ENCODE peak calls at places on chromosomes 7 and 10, in four cellular contexts. J is Right ventricle myocardium superior; K is stimulated activated effector memory CD8-positive, alpha-beta T cell treated with anti-CD3 and anti-CD28 coated beads, Interleukin-12 subunit alpha, Interleukin-12 subunit beta, amount 100 ng/mL, for 72 hours; Z is Right ventricle myocardium inferior. X is an unnamed sample.

GRCh38 chr10:17836917-17837316 is 27.8 kb downstream of the MRC1 start:
- ATAC-seq in J (peak; percentile 80), K (no peak), Z (peak; percentile 67), X (peak; percentile 79)

GRCh38 chr10:102620615-102621417 is 23.5 kb upstream of the TRIM8 start:
- ATAC-seq in K (peak; percentile 6), J (peak; percentile 67), Z (peak; percentile 66), X (no peak)

GRCh38 chr10:61836233-61836887 is 65.1 kb upstream of the ARID5B start:
- ATAC-seq in K (no peak), J (no peak), Z (no peak), X (peak; percentile 43)

GRCh38 chr7:138226001-138226476 is 149.8 kb downstream of the AKR1D1 start:
- ATAC-seq in Z (no peak), K (no peak), J (peak; percentile 38), X (peak; percentile 33)

GRCh38 chr10:22849077-22849810 is 78.6 kb upstream of the ARMC3 start:
- ATAC-seq in J (peak; percentile 98), K (no peak), Z (peak; percentile 98), X (no peak)

GRCh38 chr10:91251430-91252056 is 31.1 kb downstream of the PCGF5 start:
- ATAC-seq in J (peak; percentile 81), Z (peak; percentile 67), K (peak; percentile 65), X (peak; percentile 71)

GRCh38 chr10:45376364-45376801 is 2.4 kb downstream of the ALOX5 start:
- ATAC-seq in K (no peak), Z (no peak), J (peak; percentile 6), X (no peak)

GRCh38 chr7:92768501-92769360 is 67.6 kb downstream of the CDK6 start:
- ATAC-seq in Z (no peak), J (no peak), K (peak; percentile 99), X (peak; percentile 67)

GRCh38 chr10:119396709-119397071 is 145.8 kb downstream of the RGS10 start:
- ATAC-seq in J (no peak), K (no peak), Z (no peak), X (no peak)

GRCh38 chr7:5218564-5219360 is 28.7 kb downstream of the WIPI2 start:
- ATAC-seq in J (peak; percentile 25), K (no peak), Z (peak; percentile 29), X (no peak)

GRCh38 chr7:19392246-19392645 is 247.0 kb upstream of the FERD3L start:
- ATAC-seq in K (no peak), J (no peak), Z (no peak), X (no peak)

GRCh38 chr10:28853195-28853594 is 175.9 kb downstream of the BAMBI start:
- ATAC-seq in J (no peak), K (no peak), Z (no peak), X (no peak)

GRCh38 chr7:92754756-92755581 is 81.4 kb downstream of the CDK6 start:
- ATAC-seq in Z (peak; percentile 74), J (peak; percentile 84), K (no peak), X (no peak)

GRCh38 chr7:44962483-44963251 is 16.1 kb downstream of the MYO1G start:
- ATAC-seq in K (peak; percentile 1), Z (peak; percentile 50), J (peak; percentile 83), X (no peak)

GRCh38 chr10:99375444-99375843 is 46.3 kb downstream of the CNNM1 start:
- ATAC-seq in K (no peak), Z (no peak), J (no peak), X (peak; percentile 42)

GRCh38 chr7:80537091-80537490 is 25.2 kb upstream of the GNAT3 start:
- ATAC-seq in K (no peak), Z (no peak), J (no peak), X (no peak)

GRCh38 chr10:4758256-4758655 is 67.8 kb upstream of the AKR1E2 start:
- ATAC-seq in K (no peak), J (no peak), Z (no peak), X (no peak)

GRCh38 chr10:16919076-16919972 is 102.1 kb upstream of the RSU1 start:
- ATAC-seq in J (no peak), K (no peak), Z (no peak), X (peak; percentile 68)

GRCh38 chr10:119742988-119743646 is 17.3 kb downstream of the INPP5F start:
- ATAC-seq in J (no peak), Z (no peak), K (no peak), X (peak; percentile 61)

GRCh38 chr10:76177945-76178344 is 746.5 kb downstream of the LRMDA start:
- ATAC-seq in K (no peak), Z (no peak), J (no peak), X (no peak)

GRCh38 chr7:69932034-69932628 is 333.9 kb downstream of the AUTS2 start:
- ATAC-seq in K (no peak), J (peak; percentile 73), Z (no peak), X (peak; percentile 80)

GRCh38 chr10:10819206-10819856 is 198.3 kb upstream of the CELF2 start:
- ATAC-seq in Z (peak; percentile 67), K (no peak), J (peak; percentile 52), X (no peak)

GRCh38 chr10:71273506-71273905 is 45.6 kb upstream of the SLC29A3 start:
- ATAC-seq in J (no peak), Z (no peak), K (no peak), X (no peak)

GRCh38 chr10:35659456-35659855 is 17.4 kb upstream of the FZD8 start:
- ATAC-seq in Z (no peak), K (no peak), J (no peak), X (no peak)

GRCh38 chr7:22124906-22125305 is 179.2 kb upstream of the CDCA7L start:
- ATAC-seq in Z (no peak), J (no peak), K (no peak), X (no peak)

GRCh38 chr7:96244992-96245292 is 77.0 kb downstream of the SLC25A13 start:
- ATAC-seq in J (no peak), Z (no peak), K (no peak), X (no peak)

GRCh38 chr7:74633451-74633921 is 24.0 kb upstream of the GTF2I start:
- ATAC-seq in K (no peak), Z (no peak), J (no peak), X (no peak)